ENCODE peak calls at places on chromosomes 2 and 18, in four cellular contexts. F is cerebellar nuclear complex, L is NCI-H1105, W is heart left ventricle. K is an unnamed sample.

GRCh38 chr2:41695714-41696113 is 352.1 kb upstream of the PKDCC start:
- DNase-seq in F (no peak), L (no peak), W (no peak), K (no peak)

GRCh38 chr2:121476714-121477113 is 54.0 kb upstream of the RNU4ATAC start:
- DNase-seq in F (no peak), L (no peak), W (no peak), K (no peak)

GRCh38 chr2:195710407-195710806 is 53.4 kb downstream of the SLC39A10 start:
- DNase-seq in F (no peak), L (no peak), W (no peak), K (no peak)

GRCh38 chr2:2056531-2056930 is 274.5 kb downstream of the MYT1L start:
- DNase-seq in F (no peak), L (no peak), W (peak), K (no peak)

GRCh38 chr18:24595556-24595955 is 135.1 kb downstream of the HRH4 start:
- DNase-seq in F (no peak), L (no peak), W (no peak), K (no peak)

GRCh38 chr18:44789704-44790103 is 109.0 kb downstream of the SETBP1 start:
- DNase-seq in F (no peak), L (no peak), W (peak), K (no peak)

GRCh38 chr18:3594760-3595241 is 144.8 kb downstream of the TGIF1 start:
- DNase-seq in F (no peak), L (no peak), W (no peak), K (no peak)

GRCh38 chr2:170996316-170996715 is 67.3 kb downstream of the GORASP2 start:
- DNase-seq in F (no peak), L (no peak), W (no peak), K (no peak)

GRCh38 chr2:120450196-120450820 is 104.4 kb downstream of the INHBB start:
- DNase-seq in F (no peak), L (no peak), W (no peak), K (no peak)

GRCh38 chr2:70720124-70720523 is 47.9 kb downstream of the ADD2 start:
- DNase-seq in F (no peak), L (no peak), W (no peak), K (no peak)